ENCODE peak calls at places on chromosome 7, in nine cellular contexts. I is activated naive CD8-positive, alpha-beta T cell treated with anti-CD3 and anti-CD28 coated beads, Interleukin-2, amount 50 U/mL, for 16 hours; M is pons; F is ELF-1; Q is Right ventricle myocardium superior; N is natural killer cell treated with Interleukin-12 subunit alpha and Interleukin-12 subunit beta and Interleukin-15 and Interleukin-18, amount 100 ng/mL, for 72 hours; X is body of pancreas; J is activated T-cell treated with anti-CD3 and anti-CD28 coated beads for 1 hour; V is AG09319. K is an unnamed sample.

GRCh38 chr7:1247527-1248041 is 14.9 kb downstream of the UNCX start:
- DNase-seq in I (no peak), M (no peak), F (no peak), N (no peak), X (no peak), J (no peak), V (no peak), Q (no peak), K (peak)

GRCh38 chr7:31882187-31882586 is 188.0 kb downstream of the PDE1C start:
- DNase-seq in I (no peak), X (no peak), M (peak), V (no peak), Q (peak), N (no peak), J (no peak), F (no peak), K (no peak)

GRCh38 chr7:26976840-26977239 is 112.5 kb upstream of the SKAP2 start:
- DNase-seq in J (no peak), I (no peak), V (no peak), X (no peak), M (no peak), N (no peak), Q (no peak), F (no peak), K (no peak)

GRCh38 chr7:150734293-150734692 is 2.9 kb upstream of the GIMAP5 start:
- DNase-seq in M (no peak), F (no peak), X (no peak), Q (no peak), I (no peak), N (no peak), V (no peak), J (no peak), K (no peak)

GRCh38 chr7:155840262-155840885 is 28.1 kb upstream of the SHH start:
- DNase-seq in I (no peak), M (no peak), N (peak), J (no peak), F (no peak), V (no peak), X (no peak), Q (no peak), K (no peak)

GRCh38 chr7:142459557-142459963 is 201.7 kb upstream of the PRSS58 start:
- DNase-seq in X (peak), M (peak), V (peak), Q (no peak), I (no peak), N (no peak), J (no peak), F (peak), K (peak)

GRCh38 chr7:105594034-105594433 is 12.7 kb upstream of the EFCAB10 start:
- DNase-seq in F (no peak), N (no peak), I (no peak), V (no peak), M (peak), J (no peak), X (no peak), Q (no peak), K (no peak)

GRCh38 chr7:45921699-45922519 is 837 bp upstream of the IGFBP3 start:
- DNase-seq in I (no peak), M (peak), F (peak), V (no peak), J (no peak), N (no peak), X (peak), Q (peak), K (peak)

GRCh38 chr7:3955751-3956696 is 655.0 kb downstream of the SDK1 start:
- DNase-seq in N (no peak), J (no peak), F (no peak), V (no peak), X (no peak), M (no peak), Q (no peak), I (no peak), K (peak)

GRCh38 chr7:137695942-137696341 is 150.8 kb downstream of the DGKI start:
- DNase-seq in M (peak), X (no peak), J (no peak), V (no peak), N (no peak), I (no peak), Q (no peak), F (no peak), K (no peak)

GRCh38 chr7:55249332-55249731 is 115.8 kb upstream of the LANCL2 start:
- DNase-seq in N (no peak), V (no peak), I (no peak), F (peak), M (no peak), X (no peak), Q (no peak), J (no peak), K (peak)

GRCh38 chr7:2616973-2617709 is 14.6 kb upstream of the TTYH3 start:
- DNase-seq in M (peak), Q (no peak), X (no peak), N (no peak), I (no peak), F (peak), J (no peak), V (no peak), K (peak)

GRCh38 chr7:100489121-100489520 is 5.4 kb downstream of the NYAP1 start:
- DNase-seq in I (no peak), M (no peak), F (no peak), V (no peak), N (no peak), J (no peak), Q (no peak), X (no peak), K (no peak)

GRCh38 chr7:147062897-147063296 is 946.3 kb downstream of the CNTNAP2 start:
- DNase-seq in X (no peak), Q (no peak), V (no peak), N (no peak), J (no peak), I (no peak), M (peak), F (no peak), K (no peak)

GRCh38 chr7:126698446-126698845 is 554.3 kb downstream of the GRM8 start:
- DNase-seq in V (no peak), N (no peak), J (no peak), Q (no peak), F (no peak), M (no peak), X (no peak), I (no peak), K (no peak)

GRCh38 chr7:128115821-128116723 is 84.8 kb upstream of the LRRC4 start:
- DNase-seq in F (peak), Q (no peak), M (no peak), V (no peak), X (no peak), I (no peak), J (no peak), N (no peak), K (no peak)

GRCh38 chr7:51318886-51319579 is 2.4 kb upstream of the COBL start:
- DNase-seq in I (no peak), M (no peak), F (peak), V (no peak), J (no peak), X (no peak), Q (no peak), N (no peak), K (no peak)

GRCh38 chr7:4745971-4746919 is 29.2 kb upstream of the AP5Z1 start:
- DNase-seq in Q (no peak), V (peak), J (no peak), X (no peak), I (no peak), M (peak), N (no peak), F (no peak), K (no peak)

GRCh38 chr7:99109108-99110051 is 34.5 kb downstream of the SMURF1 start:
- DNase-seq in M (peak), I (no peak), V (no peak), N (no peak), J (no peak), Q (peak), F (no peak), X (no peak), K (no peak)

GRCh38 chr7:130901209-130901783 is 167.3 kb upstream of the KLF14 start:
- DNase-seq in X (peak), N (no peak), J (no peak), M (no peak), I (no peak), F (peak), Q (peak), V (peak), K (peak)

GRCh38 chr7:30796105-30796869 is 25.1 kb downstream of the MINDY4 start:
- DNase-seq in M (no peak), F (no peak), N (no peak), X (no peak), J (no peak), Q (no peak), V (no peak), I (no peak), K (no peak)

GRCh38 chr7:24786941-24787340 is 29.7 kb upstream of the GSDME start:
- DNase-seq in V (peak), X (no peak), J (no peak), F (no peak), Q (peak), N (peak), I (no peak), M (peak), K (peak)

GRCh38 chr7:131620673-131621609 is 64.5 kb upstream of the PODXL start:
- DNase-seq in J (no peak), X (no peak), Q (no peak), F (peak), M (no peak), I (no peak), V (no peak), N (no peak), K (no peak)

GRCh38 chr7:99123571-99124033 is 20.3 kb downstream of the SMURF1 start:
- DNase-seq in N (no peak), V (no peak), M (no peak), X (no peak), F (peak), I (no peak), Q (no peak), J (no peak), K (no peak)

GRCh38 chr7:96414931-96415292 is 93.0 kb upstream of the SLC25A13 start:
- DNase-seq in N (no peak), V (no peak), Q (no peak), M (peak), I (no peak), J (no peak), X (peak), F (peak), K (peak)

GRCh38 chr7:123633553-123633952 is 22.1 kb upstream of the LMOD2 start:
- DNase-seq in M (no peak), I (no peak), J (no peak), N (no peak), V (peak), Q (no peak), X (no peak), F (peak), K (no peak)

GRCh38 chr7:107394301-107394700 is 75.6 kb upstream of the GPR22 start:
- DNase-seq in F (no peak), N (no peak), V (no peak), M (no peak), J (no peak), Q (no peak), X (no peak), I (no peak), K (no peak)

GRCh38 chr7:131604841-131605279 is 48.4 kb upstream of the PODXL start:
- DNase-seq in Q (no peak), M (no peak), N (no peak), J (no peak), X (no peak), V (peak), F (peak), I (no peak), K (no peak)

GRCh38 chr7:87518735-87519134 is 43.3 kb upstream of the ABCB4 start:
- DNase-seq in N (no peak), J (no peak), F (no peak), V (no peak), M (no peak), Q (no peak), X (no peak), I (no peak), K (no peak)

GRCh38 chr7:135459076-135459475 is 50.8 kb downstream of the CNOT4 start:
- DNase-seq in Q (no peak), V (no peak), N (no peak), X (no peak), M (no peak), F (no peak), J (no peak), I (no peak), K (no peak)

GRCh38 chr7:96521068-96521629 is 188.5 kb downstream of the SEM1 start:
- DNase-seq in Q (no peak), X (no peak), F (no peak), V (no peak), I (no peak), J (no peak), M (no peak), N (no peak), K (no peak)

GRCh38 chr7:94300176-94300835 is 94.4 kb upstream of the COL1A2 start:
- DNase-seq in I (no peak), X (no peak), N (no peak), Q (no peak), J (no peak), F (no peak), V (no peak), M (no peak), K (peak)

GRCh38 chr7:113118074-113118959 is at the start of gene SMIM30:
- DNase-seq in N (peak), Q (peak), X (peak), M (peak), V (peak), F (peak), J (peak), I (peak), K (peak)

GRCh38 chr7:157011333-157012112 is 1.1 kb upstream of the MNX1 start:
- DNase-seq in Q (no peak), F (peak), V (no peak), I (no peak), X (peak), M (no peak), J (no peak), N (no peak), K (no peak)

GRCh38 chr7:41085244-41085643 is 617.6 kb downstream of the INHBA start:
- DNase-seq in Q (no peak), M (no peak), I (no peak), V (no peak), X (no peak), J (no peak), N (no peak), F (no peak), K (no peak)

GRCh38 chr7:91945476-91945875 is 4.8 kb downstream of the AKAP9 start:
- DNase-seq in M (peak), Q (no peak), N (no peak), V (peak), X (no peak), I (no peak), F (no peak), J (no peak), K (peak)

GRCh38 chr7:148503900-148504487 is 86.6 kb upstream of the C7orf33 start:
- DNase-seq in F (no peak), Q (no peak), M (peak), X (no peak), I (no peak), N (no peak), V (peak), J (no peak), K (peak)

GRCh38 chr7:23895666-23896096 is 185.7 kb downstream of the STK31 start:
- DNase-seq in J (no peak), F (no peak), X (no peak), V (no peak), Q (no peak), M (no peak), I (no peak), N (no peak), K (no peak)

GRCh38 chr7:130943336-130943901 is 209.4 kb upstream of the KLF14 start:
- DNase-seq in Q (no peak), M (peak), J (no peak), I (no peak), F (no peak), V (no peak), N (no peak), X (no peak), K (no peak)

K was measured in left kidney.